ENCODE peak calls at places on chromosomes 11 and 22, in ten cellular contexts. K is NCI-H69; D is NCI-H460; Z is fibroblast of the conjunctiva; F is bronchial epithelial cell; P is A673; H is stimulated activated CD8-positive, alpha-beta memory T cell treated with anti-CD3 and anti-CD28 coated beads, Interleukin-15, amount 100 ng/mL, for 4 hours; X is endothelial cell; N is activated naive CD4-positive, alpha-beta T cell; I is upper lobe of right lung. L is an unnamed sample.

GRCh38 chr11:58391879-58392278 is 14.8 kb downstream of the OR5B3 start:
- DNase-seq in K (no peak), D (no peak), Z (no peak), F (peak; percentile 79), P (no peak), H (no peak), X (no peak), N (no peak), I (no peak), L (no peak)

GRCh38 chr11:104792861-104793260 is 105.4 kb downstream of the CASP12 start:
- DNase-seq in K (peak; percentile 3), D (no peak), Z (no peak), F (no peak), P (no peak), H (no peak), X (no peak), N (no peak), I (no peak), L (no peak)

GRCh38 chr22:23831261-23831660 is 7.5 kb downstream of the DERL3 start:
- DNase-seq in K (no peak), D (no peak), Z (no peak), F (no peak), P (no peak), H (no peak), X (no peak), N (no peak), I (peak; percentile 13), L (no peak)

GRCh38 chr11:61609000-61609969 is 28.4 kb upstream of the SYT7 start:
- DNase-seq in K (no peak), D (no peak), Z (no peak), F (no peak), P (no peak), H (no peak), X (no peak), N (no peak), I (no peak), L (no peak)

GRCh38 chr11:8389034-8389996 is 125.6 kb upstream of the LMO1 start:
- DNase-seq in K (peak; percentile 61), D (no peak), Z (no peak), F (peak; percentile 11), P (no peak), H (no peak), X (no peak), N (no peak), I (peak; percentile 53), L (no peak)

GRCh38 chr11:105582497-105582896 is 27.4 kb upstream of the GRIA4 start:
- DNase-seq in K (no peak), D (no peak), Z (no peak), F (peak; percentile 2), P (no peak), H (no peak), X (no peak), N (no peak), I (no peak), L (no peak)

GRCh38 chr11:44559207-44559943 is 6.1 kb upstream of the CD82 start:
- DNase-seq in K (no peak), D (no peak), Z (no peak), F (no peak), P (no peak), H (no peak), X (no peak), N (no peak), I (no peak), L (peak; percentile 82)

GRCh38 chr11:130846606-130847005 is 69.7 kb downstream of the SNX19 start:
- DNase-seq in K (no peak), D (no peak), Z (no peak), F (peak; percentile 87), P (no peak), H (no peak), X (no peak), N (no peak), I (no peak), L (no peak)

GRCh38 chr22:50525991-50526848 is 822 bp upstream of the SCO2 start:
- DNase-seq in K (peak; percentile 89), D (no peak), Z (peak; percentile 57), F (peak; percentile 50), P (peak; percentile 90), H (peak; percentile 71), X (peak; percentile 68), N (peak; percentile 77), I (peak; percentile 95), L (peak; percentile 89)

GRCh38 chr22:45323695-45324094 is 14.0 kb downstream of the FAM118A start:
- DNase-seq in K (no peak), D (no peak), Z (no peak), F (no peak), P (no peak), H (no peak), X (no peak), N (no peak), I (no peak), L (no peak)

GRCh38 chr11:46724088-46724487 is 5.1 kb downstream of the F2 start:
- DNase-seq in K (peak; percentile 99), D (no peak), Z (no peak), F (no peak), P (no peak), H (no peak), X (no peak), N (no peak), I (no peak), L (peak; percentile 26)

GRCh38 chr11:43904737-43905515 is 24.3 kb downstream of the ALKBH3 start:
- DNase-seq in K (no peak), D (no peak), Z (no peak), F (peak; percentile 88), P (no peak), H (no peak), X (no peak), N (no peak), I (no peak), L (no peak)

GRCh38 chr11:117187007-117187406 is 8.5 kb downstream of the SIDT2 start:
- DNase-seq in K (no peak), D (no peak), Z (no peak), F (no peak), P (no peak), H (no peak), X (no peak), N (no peak), I (no peak), L (no peak)

GRCh38 chr22:49307870-49308269 is 519.8 kb downstream of the BRD1 start:
- DNase-seq in K (no peak), D (no peak), Z (no peak), F (no peak), P (no peak), H (no peak), X (peak; percentile 2), N (no peak), I (peak; percentile 50), L (no peak)

GRCh38 chr11:44590769-44591168 is 25.3 kb downstream of the CD82 start:
- DNase-seq in K (no peak), D (no peak), Z (no peak), F (no peak), P (no peak), H (no peak), X (no peak), N (no peak), I (no peak), L (no peak)

GRCh38 chr11:95790933-95791247 is 592 bp downstream of the CEP57 start:
- DNase-seq in K (peak; percentile 97), D (no peak), Z (peak; percentile 33), F (peak; percentile 70), P (peak; percentile 66), H (peak; percentile 4), X (peak; percentile 53), N (peak; percentile 45), I (peak; percentile 89), L (peak; percentile 87)

GRCh38 chr11:81987829-81988472 is 745.7 kb downstream of the FAM181B start:
- DNase-seq in K (no peak), D (no peak), Z (peak; percentile 22), F (peak; percentile 89), P (no peak), H (no peak), X (no peak), N (no peak), I (no peak), L (no peak)

GRCh38 chr11:132456735-132457328 is 1075.5 kb downstream of the OPCML start:
- DNase-seq in K (no peak), D (no peak), Z (no peak), F (no peak), P (no peak), H (no peak), X (no peak), N (no peak), I (no peak), L (no peak)

GRCh38 chr22:39724857-39725256 is 154.3 kb downstream of the CACNA1I start:
- DNase-seq in K (no peak), D (no peak), Z (no peak), F (no peak), P (no peak), H (no peak), X (no peak), N (no peak), I (peak; percentile 20), L (no peak)

GRCh38 chr22:37803195-37803635 is 4.5 kb upstream of the GCAT start:
- DNase-seq in K (peak; percentile 90), D (no peak), Z (no peak), F (no peak), P (no peak), H (no peak), X (peak; percentile 54), N (no peak), I (no peak), L (no peak)

GRCh38 chr11:129391864-129392263 is 16.2 kb downstream of the BARX2 start:
- DNase-seq in K (no peak), D (no peak), Z (no peak), F (no peak), P (no peak), H (no peak), X (no peak), N (no peak), I (no peak), L (no peak)

GRCh38 chr22:23119492-23120414 is 22.0 kb downstream of the RSPH14 start:
- DNase-seq in K (no peak), D (no peak), Z (no peak), F (no peak), P (no peak), H (no peak), X (no peak), N (peak; percentile 26), I (no peak), L (no peak)

GRCh38 chr22:45750626-45751025 is 79.0 kb downstream of the ATXN10 start:
- DNase-seq in K (no peak), D (no peak), Z (no peak), F (no peak), P (peak; percentile 12), H (no peak), X (no peak), N (no peak), I (no peak), L (no peak)

GRCh38 chr11:130485983-130486970 is 37.8 kb downstream of the ADAMTS15 start:
- DNase-seq in K (no peak), D (no peak), Z (no peak), F (no peak), P (no peak), H (no peak), X (no peak), N (no peak), I (no peak), L (no peak)

GRCh38 chr11:42170601-42171000 is 711.1 kb upstream of the LRRC4C start:
- DNase-seq in K (no peak), D (no peak), Z (no peak), F (no peak), P (no peak), H (no peak), X (no peak), N (no peak), I (no peak), L (no peak)

GRCh38 chr11:31794546-31794945 is 16.6 kb downstream of the PAX6 start:
- DNase-seq in K (no peak), D (no peak), Z (no peak), F (no peak), P (no peak), H (no peak), X (no peak), N (no peak), I (no peak), L (no peak)

GRCh38 chr11:45400594-45400993 is 114.5 kb upstream of the SYT13 start:
- DNase-seq in K (no peak), D (no peak), Z (no peak), F (peak; percentile 20), P (peak; percentile 42), H (no peak), X (no peak), N (no peak), I (no peak), L (peak; percentile 24)

GRCh38 chr11:66080055-66080817 is 10.2 kb downstream of the PACS1 start:
- DNase-seq in K (peak; percentile 34), D (no peak), Z (peak; percentile 53), F (peak; percentile 82), P (peak; percentile 69), H (no peak), X (no peak), N (peak; percentile 58), I (no peak), L (peak; percentile 55)

L was measured in NB4.